ENCODE peak calls at places on chromosome X, in nine cellular contexts. W, J, E, Y, S, P, I, K and H are unnamed samples.
A peak's percentile ranks its signal among the peaks of the same experiment; 100 is the strongest.

GRCh38 chrX:38489341-38489740 is 72.0 kb upstream of the TSPAN7 start:
- DNase-seq in I (no peak), W (no peak), Y (no peak), P (no peak), J (no peak), S (no peak), E (no peak), K (no peak), H (no peak)

GRCh38 chrX:142249721-142250120 is 44.6 kb upstream of the MAGEC2 start:
- DNase-seq in P (no peak), W (no peak), Y (no peak), K (no peak), E (no peak), S (no peak), J (no peak), I (no peak), H (no peak)

GRCh38 chrX:30183554-30183953 is 31.8 kb upstream of the MAGEB2 start:
- DNase-seq in Y (no peak), S (peak; percentile 1), J (no peak), P (no peak), E (no peak), W (no peak), I (no peak), K (no peak), H (no peak)

GRCh38 chrX:130184857-130185256 is 13.1 kb downstream of the RAB33A start:
- DNase-seq in S (no peak), J (no peak), I (no peak), K (no peak), Y (no peak), P (no peak), E (no peak), W (no peak), H (no peak)

GRCh38 chrX:129678176-129678880 is 23.6 kb upstream of the APLN start:
- DNase-seq in Y (peak; percentile 72), S (no peak), P (peak; percentile 55), E (no peak), K (no peak), W (no peak), J (peak; percentile 56), I (no peak), H (no peak)

GRCh38 chrX:19188566-19188965 is 66.3 kb upstream of the ADGRG2 start:
- DNase-seq in E (no peak), Y (no peak), I (no peak), S (no peak), J (no peak), W (no peak), K (no peak), P (no peak), H (no peak)

GRCh38 chrX:51779306-51779705 is 36.1 kb downstream of the GSPT2 start:
- DNase-seq in W (no peak), K (no peak), J (no peak), Y (no peak), I (no peak), E (no peak), P (no peak), S (no peak), H (no peak)

GRCh38 chrX:21883258-21883657 is 27.5 kb downstream of the YY2 start:
- DNase-seq in E (peak; percentile 13), S (no peak), Y (no peak), P (no peak), J (peak; percentile 53), W (no peak), K (no peak), I (no peak), H (no peak)

GRCh38 chrX:16771483-16772398 is 14.5 kb upstream of the TXLNG start:
- DNase-seq in I (peak; percentile 81), K (no peak), S (peak; percentile 86), J (no peak), E (no peak), W (no peak), Y (peak; percentile 78), P (no peak), H (no peak)

GRCh38 chrX:141468940-141469339 is 115.6 kb downstream of the SPANXA1 start:
- DNase-seq in S (peak; percentile 57), K (no peak), J (no peak), W (no peak), E (no peak), P (no peak), Y (no peak), I (no peak), H (no peak)

GRCh38 chrX:20547649-20548051 is 280.9 kb upstream of the RPS6KA3 start:
- DNase-seq in J (peak; percentile 68), E (no peak), P (no peak), S (peak; percentile 68), W (no peak), K (no peak), I (no peak), Y (peak; percentile 64), H (no peak)

GRCh38 chrX:69257504-69258127 is 92.4 kb upstream of the PJA1 start:
- DNase-seq in S (no peak), K (no peak), W (no peak), P (no peak), I (no peak), E (no peak), J (no peak), Y (no peak), H (no peak)

GRCh38 chrX:124240422-124240821 is 92.0 kb upstream of the TEX13D start:
- DNase-seq in K (no peak), W (no peak), S (no peak), E (no peak), P (no peak), Y (no peak), I (no peak), J (no peak), H (no peak)

GRCh38 chrX:9318213-9318612 is 146.6 kb upstream of the TBL1X start:
- DNase-seq in I (no peak), S (no peak), E (no peak), P (no peak), W (no peak), K (no peak), Y (no peak), J (no peak), H (no peak)

GRCh38 chrX:48487362-48487785 is 11.4 kb downstream of the FTSJ1 start:
- DNase-seq in Y (no peak), I (peak; percentile 90), S (peak; percentile 89), W (no peak), J (peak; percentile 3), P (peak; percentile 57), E (no peak), K (no peak), H (no peak)

GRCh38 chrX:11770320-11770719 is 12.3 kb downstream of the MSL3 start:
- DNase-seq in Y (peak; percentile 78), J (no peak), W (no peak), K (peak; percentile 39), P (peak; percentile 49), I (peak; percentile 22), E (no peak), S (peak; percentile 63), H (no peak)

GRCh38 chrX:30150196-30150895 is 65.0 kb upstream of the MAGEB2 start:
- DNase-seq in S (peak; percentile 36), E (no peak), K (no peak), Y (no peak), I (no peak), P (no peak), J (no peak), W (no peak), H (no peak)

DNA sequence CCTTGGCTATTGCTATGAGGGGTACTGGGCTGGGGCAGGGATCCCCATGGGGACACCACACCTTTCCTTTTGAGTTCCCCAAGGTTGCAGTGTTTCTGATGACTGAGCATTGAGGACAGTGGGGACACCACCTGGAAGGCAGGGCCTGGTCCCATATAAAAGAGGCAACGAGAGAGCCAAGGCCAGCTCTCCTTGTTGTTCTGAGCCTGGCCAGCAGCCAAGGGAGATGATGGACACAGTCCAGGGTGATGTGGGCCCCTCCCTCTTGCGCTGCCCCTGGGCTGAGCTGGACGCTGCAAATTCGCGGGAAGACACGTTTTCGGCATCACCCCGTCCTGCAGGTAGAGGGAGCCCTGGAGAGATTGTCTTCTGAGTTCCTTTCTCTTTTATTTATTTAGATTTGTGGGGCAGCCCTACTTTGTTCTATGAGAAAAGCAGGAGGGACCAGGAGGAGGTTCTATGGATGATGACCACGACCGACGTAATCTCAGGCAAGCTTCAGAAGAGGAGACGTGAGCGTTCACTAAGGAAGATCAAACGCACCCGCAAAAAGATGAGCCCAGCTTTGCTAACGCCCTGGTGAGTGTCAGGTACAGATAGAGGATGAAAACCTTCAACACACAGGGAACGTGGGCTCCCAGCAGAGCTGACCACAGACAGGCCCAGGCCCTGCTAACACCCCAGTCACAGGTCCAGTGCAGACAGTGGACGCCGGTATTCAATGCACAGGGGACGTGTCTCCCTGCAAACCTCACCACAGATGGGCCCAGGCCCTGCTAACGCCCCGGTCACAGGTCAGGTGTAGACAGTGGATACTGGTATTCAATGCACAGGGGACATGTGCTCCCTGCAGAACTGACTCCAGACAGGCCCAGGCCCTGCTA is 97.4 kb downstream of the SHOX start:
- DNase-seq in S (no peak), Y (no peak), P (no peak), I (peak; percentile 28), W (no peak), K (no peak), E (no peak), J (no peak), H (no peak)
- TF ChIP-seq CTCF in S (no peak), Y (no peak), P (no peak), I (peak; percentile 66), W (no peak), K (no peak), E (no peak), J (no peak), H (peak; percentile 8)

GRCh38 chrX:104564335-104564734 is 1.7 kb upstream of the IL1RAPL2 start:
- DNase-seq in K (no peak), S (no peak), Y (no peak), P (no peak), W (no peak), E (no peak), I (no peak), J (no peak), H (no peak)
- TF ChIP-seq POLR2A in K (no peak), S (no peak), Y (no peak), P (no peak), W (no peak), E (no peak), I (no peak), J (no peak), H (no peak)

DNA sequence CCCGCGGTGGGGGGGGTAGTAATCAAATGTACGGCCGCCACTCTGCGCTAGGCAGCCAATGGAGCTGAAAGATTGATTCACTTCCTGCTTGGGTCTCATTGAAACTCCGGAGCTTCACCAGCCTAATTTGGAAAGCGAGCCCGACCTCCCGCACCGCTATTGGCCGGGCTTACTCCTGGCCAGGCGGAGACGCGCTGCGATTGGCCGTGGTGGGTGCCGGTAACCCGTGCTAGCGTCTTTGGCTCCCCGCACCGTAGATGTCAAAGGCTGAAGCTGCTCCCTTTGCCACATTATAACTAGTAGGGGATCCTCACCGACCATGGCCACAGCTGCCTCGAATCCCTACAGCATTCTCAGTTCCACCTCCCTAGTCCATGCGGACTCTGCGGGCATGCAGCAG is at the start of gene POU3F4:
- DNase-seq in I (no peak), E (no peak), P (no peak), K (no peak), W (no peak), Y (no peak), S (no peak), J (no peak), H (no peak)
- H3K27me3 ChIP-seq in I (no peaks in the 10 kb centered on the region), E (no peaks in the 10 kb centered on the region), P (peaks cover 75% of the 10 kb centered on the region), K (no peaks in the 10 kb centered on the region), W (peaks cover 72% of the 10 kb centered on the region), Y (no peaks in the 10 kb centered on the region), S (peaks cover 2% of the 10 kb centered on the region), J (no peaks in the 10 kb centered on the region), H (peaks cover 96% of the 10 kb centered on the region)

DNA sequence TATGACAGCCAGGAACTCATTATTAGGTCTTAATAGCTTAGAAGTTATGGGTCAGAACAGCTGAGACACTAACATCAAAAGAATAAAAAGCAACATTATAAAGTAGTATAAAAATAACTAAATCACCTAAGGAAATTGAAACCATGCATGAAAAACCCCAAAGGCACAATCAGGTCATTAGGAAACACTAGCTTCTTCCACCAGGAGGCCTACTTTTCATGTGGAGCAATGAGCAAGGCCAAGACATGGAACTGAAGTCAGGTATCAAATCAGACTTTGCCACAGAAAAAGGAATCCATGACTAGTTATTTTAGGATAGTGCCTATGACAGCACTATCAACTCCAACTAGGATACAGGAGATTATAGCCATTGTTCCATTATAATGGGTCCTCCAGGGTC is 7.9 kb downstream of the HUWE1 start:
- DNase-seq in J (no peak), E (no peak), S (no peak), Y (no peak), W (no peak), I (no peak), P (no peak), K (no peak), H (no peak)
- TF ChIP-seq CTCF in J (peak; percentile 5), E (no peak), S (no peak), Y (peak; percentile 33), W (no peak), I (peak; percentile 24), P (no peak), K (no peak), H (no peak)